ENCODE peak calls at places on chromosomes 13 and 19, in eight cellular contexts. X is astrocyte of the cerebellum, F is hepatocyte, A is endothelial cell, Z is epithelial cell of esophagus, S is glutamatergic neuron, U is B cell, G is fibroblast of villous mesenchyme. I is an unnamed sample.

GRCh38 chr19:48552406-48553322 is 692 bp downstream of the SULT2B1 start:
- DNase-seq in Z (no peak), G (no peak), A (no peak), X (no peak), S (no peak), F (no peak), U (no peak), I (no peak)

GRCh38 chr13:22703601-22704209 is 477.1 kb upstream of the SGCG start:
- DNase-seq in U (no peak), Z (peak; percentile 3), G (no peak), A (no peak), X (no peak), F (no peak), S (no peak), I (no peak)

GRCh38 chr19:38932425-38933179 is 1.9 kb downstream of the MRPS12 start:
- DNase-seq in A (no peak), U (peak; percentile 44), Z (peak; percentile 49), G (peak; percentile 43), X (no peak), F (no peak), S (no peak), I (peak; percentile 45)

GRCh38 chr13:113848431-113849260 is 15.2 kb downstream of the GAS6 start:
- DNase-seq in X (no peak), Z (peak; percentile 78), U (no peak), G (no peak), S (no peak), A (no peak), F (no peak), I (no peak)

GRCh38 chr19:18608102-18608804 is 1.7 kb upstream of the CRLF1 start:
- DNase-seq in S (no peak), G (no peak), A (no peak), F (no peak), Z (no peak), U (no peak), X (no peak), I (no peak)

GRCh38 chr13:102680133-102680717 is 14.6 kb downstream of the METTL21C start:
- DNase-seq in S (no peak), G (no peak), A (no peak), X (no peak), F (no peak), U (no peak), Z (no peak), I (no peak)

GRCh38 chr13:109743706-109744453 is 42.5 kb downstream of the IRS2 start:
- DNase-seq in U (no peak), S (peak; percentile 38), F (peak; percentile 49), Z (peak; percentile 96), X (no peak), G (peak; percentile 92), A (peak; percentile 56), I (peak; percentile 66)

GRCh38 chr13:98496966-98497365 is 79.9 kb downstream of the STK24 start:
- DNase-seq in Z (no peak), F (no peak), S (no peak), A (no peak), U (no peak), X (no peak), G (no peak), I (no peak)

GRCh38 chr19:43562698-43563241 is 12.6 kb downstream of the XRCC1 start:
- DNase-seq in U (peak; percentile 78), Z (peak; percentile 52), F (no peak), A (no peak), X (peak; percentile 77), S (no peak), G (peak; percentile 68), I (peak; percentile 94)

GRCh38 chr13:70107498-70108271 is at the start of gene ATXN8OS:
- DNase-seq in F (peak; percentile 9), A (peak; percentile 26), Z (no peak), U (no peak), S (peak; percentile 51), X (no peak), G (no peak), I (no peak)

GRCh38 chr19:56403261-56403660 is 871 bp upstream of the ZNF583 start:
- DNase-seq in A (no peak), G (peak; percentile 16), S (no peak), X (no peak), F (no peak), U (no peak), Z (peak; percentile 4), I (peak; percentile 0)

GRCh38 chr19:49154279-49154678 is 917 bp downstream of the HRC start:
- DNase-seq in U (no peak), G (no peak), S (no peak), A (no peak), Z (no peak), F (no peak), X (no peak), I (no peak)

GRCh38 chr19:14342809-14343208 is 38.4 kb upstream of the ADGRE5 start:
- DNase-seq in S (no peak), F (no peak), G (no peak), Z (no peak), A (no peak), X (no peak), U (no peak), I (no peak)
- TF ChIP-seq CTCF in S (no peak), F (no peak), G (no peak), Z (no peak), A (no peak), X (no peak), U (no peak), I (no peak)

GRCh38 chr13:75357576-75358295 is 124.2 kb downstream of the TBC1D4 start:
- DNase-seq in S (peak; percentile 60), U (peak; percentile 54), F (peak; percentile 46), A (peak; percentile 57), Z (peak; percentile 64), X (no peak), G (peak; percentile 67), I (peak; percentile 50)
- TF ChIP-seq CTCF in S (peak; percentile 73), U (peak; percentile 67), F (peak; percentile 37), A (peak; percentile 77), Z (peak; percentile 66), X (peak; percentile 67), G (peak; percentile 73), I (peak; percentile 57)

DNA sequence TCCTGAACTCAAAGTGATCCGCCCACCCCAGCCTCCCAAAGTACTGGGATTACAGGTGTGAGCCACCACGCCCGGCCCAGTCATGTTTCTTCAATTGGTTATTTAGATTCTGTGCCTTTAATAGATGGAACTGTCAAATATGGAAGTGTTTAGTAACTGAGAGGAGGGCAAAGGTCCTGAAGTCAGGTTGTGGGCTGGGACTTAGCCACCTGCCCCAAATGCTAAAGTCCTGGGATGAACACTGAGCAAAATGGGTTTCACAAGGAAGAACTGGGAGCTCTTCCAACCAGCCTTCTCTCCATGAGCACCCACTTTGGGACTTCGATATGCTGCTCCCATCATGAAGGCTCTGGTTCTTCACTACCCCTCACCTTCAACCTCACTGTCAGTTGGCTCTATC is 21.7 kb downstream of the AKAP8 start:
- DNase-seq in S (no peak), X (no peak), A (no peak), G (no peak), Z (no peak), F (no peak), U (no peak), I (no peak)
- TF ChIP-seq CTCF in S (no peak), X (no peak), A (no peak), G (no peak), Z (no peak), F (no peak), U (no peak), I (no peak)

GRCh38 chr19:35153701-35154534 is 617 bp upstream of the FXYD5 start:
- DNase-seq in A (peak; percentile 75), F (peak; percentile 67), G (peak; percentile 28), Z (peak; percentile 49), S (peak; percentile 74), X (no peak), U (peak; percentile 89), I (peak; percentile 33)
- TF ChIP-seq CTCF in A (peak; percentile 77), F (peak; percentile 40), G (peak; percentile 71), Z (peak; percentile 51), S (peak; percentile 82), X (peak; percentile 71), U (peak; percentile 83), I (peak; percentile 63)

GRCh38 chr13:94660695-94661324 is 51.5 kb downstream of the SOX21 start:
- DNase-seq in F (no peak), U (no peak), S (no peak), Z (peak; percentile 22), A (peak; percentile 15), G (peak; percentile 39), X (peak; percentile 12), I (peak; percentile 26)
- TF ChIP-seq CTCF in F (peak; percentile 38), U (no peak), S (no peak), Z (no peak), A (no peak), G (peak; percentile 42), X (peak; percentile 49), I (peak; percentile 51)

DNA sequence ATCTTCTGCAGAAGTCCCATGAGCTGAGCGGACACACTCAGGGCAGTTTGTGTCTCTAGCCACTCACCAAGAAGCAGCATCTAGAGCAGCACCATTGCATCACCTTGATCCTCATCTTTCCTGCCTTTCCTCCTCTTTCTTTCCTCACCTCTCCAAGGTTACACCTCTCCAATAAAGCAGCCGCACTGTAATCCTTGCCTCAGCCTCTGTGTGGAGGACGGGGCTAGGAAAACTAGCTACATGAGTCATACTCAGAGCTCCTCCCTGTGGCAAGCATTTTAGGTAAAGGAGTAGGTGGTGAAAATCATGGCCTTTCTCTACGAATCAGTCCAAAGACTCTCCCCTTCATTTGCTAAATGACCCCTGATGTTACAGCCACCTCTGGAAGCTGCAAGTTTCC is 108.8 kb downstream of the DNAJC15 start:
- DNase-seq in G (peak; percentile 52), S (no peak), A (peak; percentile 23), U (peak; percentile 21), F (peak; percentile 69), X (no peak), Z (peak; percentile 80), I (no peak)
- TF ChIP-seq CTCF in G (peak; percentile 45), S (no peak), A (no peak), U (no peak), F (peak; percentile 46), X (peak; percentile 39), Z (peak; percentile 64), I (peak; percentile 7)

DNA sequence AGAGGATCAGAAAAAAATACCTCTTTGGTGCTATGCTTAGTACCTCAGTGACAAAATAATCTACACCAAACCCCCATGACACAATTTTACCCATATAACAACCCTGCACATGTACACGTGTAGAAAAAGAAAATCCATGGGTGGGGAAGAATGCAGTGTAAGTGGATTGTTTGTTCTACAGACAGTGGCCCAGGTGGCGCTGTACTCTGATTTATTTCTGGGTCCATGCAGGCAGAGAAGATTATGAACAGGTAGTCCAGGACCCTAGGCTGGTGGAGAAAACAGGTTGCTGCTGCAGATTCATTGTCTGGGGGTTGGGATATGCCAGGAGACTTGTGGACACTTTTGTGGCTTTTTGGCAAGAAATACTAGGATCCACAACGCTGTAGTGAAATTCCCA is 9.1 kb downstream of the ZNF100 start:
- DNase-seq in G (no peak), X (no peak), S (no peak), F (no peak), U (no peak), A (no peak), Z (no peak), I (no peak)
- TF ChIP-seq CTCF in G (no peak), X (no peak), S (no peak), F (no peak), U (no peak), A (no peak), Z (no peak), I (no peak)

I was measured in AG10803.